ENCODE peak calls at places on chromosomes 12 and 14, in seven cellular contexts. W is astrocyte of the cerebellum; K is NCI-H774; X is ureter; V is sciatic nerve; Q is GM23338; C is activated T-helper 1 cell treated with anti-CD3 and anti-CD28 coated beads, Interleukin-2, amount 50 U/mL, for 16 hours. L is an unnamed sample.

GRCh38 chr12:101773560-101774206 is 34.4 kb upstream of the SYCP3 start:
- DNase-seq in V (peak; percentile 79), C (peak; percentile 11), K (peak; percentile 35), W (peak; percentile 53), X (peak; percentile 65), Q (peak; percentile 74), L (no peak)

GRCh38 chr12:27003421-27004311 is 10.5 kb downstream of the TM7SF3 start:
- DNase-seq in V (no peak), X (no peak), Q (peak; percentile 32), C (no peak), K (no peak), W (no peak), L (no peak)

GRCh38 chr14:99759546-99759925 is 33.7 kb upstream of the EML1 start:
- DNase-seq in W (no peak), V (no peak), K (no peak), X (no peak), Q (no peak), C (no peak), L (no peak)

GRCh38 chr12:118061876-118062791 is 1.2 kb upstream of the WSB2 start:
- DNase-seq in X (peak; percentile 64), V (peak; percentile 64), K (peak; percentile 71), W (no peak), C (no peak), Q (peak; percentile 90), L (peak; percentile 77)

GRCh38 chr14:99574099-99574880 is 29.7 kb downstream of the CCDC85C start:
- DNase-seq in K (peak; percentile 4), C (no peak), X (peak; percentile 78), W (no peak), V (no peak), Q (peak; percentile 84), L (no peak)

GRCh38 chr12:2084553-2085296 is 31.9 kb downstream of the CACNA1C start:
- DNase-seq in Q (no peak), V (no peak), W (peak; percentile 16), K (no peak), X (no peak), C (no peak), L (peak; percentile 88)

GRCh38 chr14:105138021-105138541 is 30.5 kb downstream of the JAG2 start:
- DNase-seq in K (no peak), Q (no peak), W (no peak), V (peak; percentile 53), C (no peak), X (no peak), L (no peak)

GRCh38 chr12:53595212-53595611 is 31.0 kb downstream of the ATF7 start:
- DNase-seq in X (no peak), Q (no peak), K (no peak), C (no peak), V (no peak), W (no peak), L (no peak)

GRCh38 chr14:89491701-89492381 is 74.8 kb upstream of the FOXN3 start:
- DNase-seq in C (no peak), V (no peak), K (no peak), X (no peak), Q (no peak), W (peak; percentile 55), L (no peak)

GRCh38 chr14:61965030-61965745 is 203.0 kb downstream of the SNAPC1 start:
- DNase-seq in X (no peak), V (no peak), Q (no peak), K (no peak), C (no peak), W (peak; percentile 27), L (no peak)

GRCh38 chr14:52882824-52883223 is 68.0 kb downstream of the FERMT2 start:
- DNase-seq in Q (no peak), W (no peak), K (no peak), X (no peak), V (no peak), C (no peak), L (no peak)

GRCh38 chr14:71103662-71104484 is 196.6 kb downstream of the PCNX1 start:
- DNase-seq in V (no peak), Q (peak; percentile 72), C (no peak), W (peak; percentile 52), X (no peak), K (no peak), L (no peak)

GRCh38 chr12:110585231-110585799 is 2.2 kb upstream of the PPTC7 start:
- DNase-seq in V (no peak), K (no peak), X (peak; percentile 61), W (no peak), C (no peak), Q (peak; percentile 26), L (no peak)